ENCODE peak calls at places on chromosomes 2 and 18, in ten cellular contexts. One of them, this sample, is unnamed.

GRCh38 chr18:985301-985700 is 80.6 kb downstream of the ADCYAP1 start:
- DNase-seq in suprapubic skin: no peak
- DNase-seq in sigmoid colon: no peak
- DNase-seq in stomach: no peak
- DNase-seq in K562: no peak
- DNase-seq in upper lobe of left lung: no peak
- DNase-seq in H1: no peak
- DNase-seq in esophagus muscularis mucosa: no peak
- DNase-seq in SK-N-SH: no peak
- DNase-seq in HepG2: no peak
- DNase-seq in this sample: no peak

GRCh38 chr2:23757686-23758433 is 169.1 kb downstream of the ATAD2B start:
- DNase-seq in esophagus muscularis mucosa: no peak
- DNase-seq in stomach: no peak
- DNase-seq in upper lobe of left lung: no peak
- DNase-seq in sigmoid colon: no peak
- DNase-seq in SK-N-SH: no peak
- DNase-seq in H1: no peak
- DNase-seq in HepG2: peak
- DNase-seq in suprapubic skin: no peak
- DNase-seq in K562: peak
- DNase-seq in this sample: no peak

GRCh38 chr2:69776886-69777777 is 35.2 kb downstream of the ANXA4 start:
- DNase-seq in upper lobe of left lung: no peak
- DNase-seq in K562: no peak
- DNase-seq in stomach: peak
- DNase-seq in suprapubic skin: no peak
- DNase-seq in HepG2: no peak
- DNase-seq in SK-N-SH: no peak
- DNase-seq in esophagus muscularis mucosa: no peak
- DNase-seq in sigmoid colon: no peak
- DNase-seq in H1: peak
- DNase-seq in this sample: no peak

GRCh38 chr2:143425896-143426295 is 296.7 kb downstream of the ARHGAP15 start:
- DNase-seq in HepG2: no peak
- DNase-seq in stomach: no peak
- DNase-seq in sigmoid colon: no peak
- DNase-seq in upper lobe of left lung: no peak
- DNase-seq in H1: no peak
- DNase-seq in SK-N-SH: no peak
- DNase-seq in K562: no peak
- DNase-seq in esophagus muscularis mucosa: no peak
- DNase-seq in suprapubic skin: no peak
- DNase-seq in this sample: no peak

GRCh38 chr18:26771524-26771923 is 94.0 kb downstream of the AQP4 start:
- DNase-seq in SK-N-SH: no peak
- DNase-seq in HepG2: peak
- DNase-seq in upper lobe of left lung: peak
- DNase-seq in sigmoid colon: no peak
- DNase-seq in K562: no peak
- DNase-seq in esophagus muscularis mucosa: no peak
- DNase-seq in stomach: peak
- DNase-seq in suprapubic skin: no peak
- DNase-seq in H1: no peak
- DNase-seq in this sample: no peak

GRCh38 chr2:72130671-72131360 is 16.8 kb downstream of the CYP26B1 start:
- DNase-seq in K562: no peak
- DNase-seq in sigmoid colon: no peak
- DNase-seq in suprapubic skin: peak
- DNase-seq in esophagus muscularis mucosa: no peak
- DNase-seq in HepG2: no peak
- DNase-seq in SK-N-SH: no peak
- DNase-seq in stomach: no peak
- DNase-seq in upper lobe of left lung: no peak
- DNase-seq in H1: no peak
- DNase-seq in this sample: no peak

GRCh38 chr2:34738691-34739090 is 1139.6 kb upstream of the FAM98A start:
- DNase-seq in HepG2: no peak
- DNase-seq in K562: no peak
- DNase-seq in stomach: no peak
- DNase-seq in SK-N-SH: peak
- DNase-seq in H1: no peak
- DNase-seq in upper lobe of left lung: no peak
- DNase-seq in sigmoid colon: no peak
- DNase-seq in suprapubic skin: no peak
- DNase-seq in esophagus muscularis mucosa: no peak
- DNase-seq in this sample: no peak

GRCh38 chr2:216571909-216572513 is 61.2 kb upstream of the IGFBP2 start:
- DNase-seq in HepG2: peak
- DNase-seq in stomach: no peak
- DNase-seq in suprapubic skin: no peak
- DNase-seq in esophagus muscularis mucosa: no peak
- DNase-seq in H1: no peak
- DNase-seq in SK-N-SH: no peak
- DNase-seq in K562: no peak
- DNase-seq in sigmoid colon: no peak
- DNase-seq in upper lobe of left lung: no peak
- DNase-seq in this sample: no peak

GRCh38 chr2:241177526-241177925 is 11.0 kb upstream of the ANO7 start:
- DNase-seq in sigmoid colon: no peak
- DNase-seq in SK-N-SH: no peak
- DNase-seq in esophagus muscularis mucosa: no peak
- DNase-seq in H1: no peak
- DNase-seq in suprapubic skin: no peak
- DNase-seq in stomach: no peak
- DNase-seq in upper lobe of left lung: no peak
- DNase-seq in HepG2: no peak
- DNase-seq in K562: no peak
- DNase-seq in this sample: no peak

GRCh38 chr2:241177935-241178334 is 10.5 kb upstream of the ANO7 start:
- DNase-seq in stomach: no peak
- DNase-seq in esophagus muscularis mucosa: no peak
- DNase-seq in SK-N-SH: no peak
- DNase-seq in HepG2: no peak
- DNase-seq in suprapubic skin: no peak
- DNase-seq in H1: no peak
- DNase-seq in sigmoid colon: no peak
- DNase-seq in K562: no peak
- DNase-seq in upper lobe of left lung: no peak
- DNase-seq in this sample: no peak

GRCh38 chr2:241182126-241182525 is 6.4 kb upstream of the ANO7 start:
- DNase-seq in upper lobe of left lung: no peak
- DNase-seq in HepG2: no peak
- DNase-seq in esophagus muscularis mucosa: no peak
- DNase-seq in suprapubic skin: no peak
- DNase-seq in stomach: no peak
- DNase-seq in sigmoid colon: no peak
- DNase-seq in H1: no peak
- DNase-seq in K562: no peak
- DNase-seq in SK-N-SH: no peak
- DNase-seq in this sample: no peak

GRCh38 chr2:241180495-241180894 is 8.0 kb upstream of the ANO7 start:
- DNase-seq in suprapubic skin: no peak
- DNase-seq in esophagus muscularis mucosa: no peak
- DNase-seq in K562: no peak
- DNase-seq in H1: peak
- DNase-seq in upper lobe of left lung: no peak
- DNase-seq in SK-N-SH: no peak
- DNase-seq in sigmoid colon: no peak
- DNase-seq in HepG2: no peak
- DNase-seq in stomach: no peak
- DNase-seq in this sample: no peak

DNA sequence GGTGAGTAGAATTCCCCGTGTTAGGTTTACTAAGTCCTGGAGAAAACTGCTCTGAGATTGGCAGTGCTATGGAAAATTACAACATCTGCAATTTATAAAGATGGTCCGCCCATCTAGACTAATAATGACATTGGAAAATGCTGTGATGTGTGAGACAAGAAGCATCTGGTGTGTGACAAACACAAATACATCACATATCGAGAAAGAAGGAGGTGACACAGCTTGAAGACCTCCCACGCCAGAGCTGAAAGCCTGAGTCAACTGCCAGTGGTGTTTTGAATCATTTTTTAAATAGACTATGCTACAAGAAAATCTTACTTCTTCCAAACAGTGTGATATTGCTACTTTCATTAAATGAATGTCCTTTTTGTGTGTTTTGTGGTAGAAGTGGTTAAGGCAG is 8.6 kb upstream of the ANO7 start:
- DNase-seq in H1: no peak
- DNase-seq in stomach: no peak
- DNase-seq in SK-N-SH: no peak
- DNase-seq in K562: no peak
- DNase-seq in upper lobe of left lung: no peak
- DNase-seq in sigmoid colon: no peak
- DNase-seq in esophagus muscularis mucosa: no peak
- DNase-seq in HepG2: no peak
- DNase-seq in suprapubic skin: no peak
- DNase-seq in this sample: no peak
- TF ChIP-seq POLR2AphosphoS5 in H1: no peak
- TF ChIP-seq POLR2AphosphoS5 in stomach: no peak
- TF ChIP-seq POLR2AphosphoS5 in SK-N-SH: no peak
- TF ChIP-seq POLR2AphosphoS5 in K562: no peak
- TF ChIP-seq POLR2AphosphoS5 in upper lobe of left lung: peak
- TF ChIP-seq POLR2AphosphoS5 in sigmoid colon: no peak
- TF ChIP-seq POLR2AphosphoS5 in esophagus muscularis mucosa: peak
- TF ChIP-seq POLR2AphosphoS5 in HepG2: no peak
- TF ChIP-seq POLR2AphosphoS5 in suprapubic skin: no peak
- TF ChIP-seq POLR2AphosphoS5 in this sample: no peak

DNA sequence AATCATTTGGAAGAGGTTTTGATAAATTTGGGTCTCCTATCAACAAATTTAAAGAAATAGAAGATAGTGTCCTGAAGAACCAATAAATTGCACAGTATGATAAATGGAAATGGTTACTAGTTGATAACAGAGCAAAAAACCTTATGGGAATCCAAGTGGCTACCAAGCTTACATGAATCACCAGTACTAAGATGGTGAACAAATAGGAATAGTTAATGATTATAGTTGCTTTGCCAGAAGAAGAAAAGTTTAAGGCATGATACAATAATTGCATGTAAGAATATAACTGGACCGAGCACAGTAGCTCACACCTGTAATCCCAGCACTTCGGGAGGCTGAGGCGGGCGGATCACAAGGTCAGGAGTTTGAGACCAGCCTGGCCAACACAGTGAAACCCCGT is 19.6 kb upstream of the INO80D start:
- DNase-seq in upper lobe of left lung: no peak
- DNase-seq in stomach: no peak
- DNase-seq in esophagus muscularis mucosa: no peak
- DNase-seq in suprapubic skin: no peak
- DNase-seq in sigmoid colon: no peak
- DNase-seq in HepG2: no peak
- DNase-seq in H1: no peak
- DNase-seq in SK-N-SH: no peak
- DNase-seq in K562: no peak
- DNase-seq in this sample: no peak
- TF ChIP-seq EP300 in upper lobe of left lung: no peak
- TF ChIP-seq EP300 in stomach: no peak
- TF ChIP-seq EP300 in esophagus muscularis mucosa: no peak
- TF ChIP-seq EP300 in suprapubic skin: no peak
- TF ChIP-seq EP300 in sigmoid colon: no peak
- TF ChIP-seq EP300 in HepG2: no peak
- TF ChIP-seq EP300 in H1: no peak
- TF ChIP-seq EP300 in SK-N-SH: no peak
- TF ChIP-seq EP300 in K562: no peak
- TF ChIP-seq EP300 in this sample: no peak

DNA sequence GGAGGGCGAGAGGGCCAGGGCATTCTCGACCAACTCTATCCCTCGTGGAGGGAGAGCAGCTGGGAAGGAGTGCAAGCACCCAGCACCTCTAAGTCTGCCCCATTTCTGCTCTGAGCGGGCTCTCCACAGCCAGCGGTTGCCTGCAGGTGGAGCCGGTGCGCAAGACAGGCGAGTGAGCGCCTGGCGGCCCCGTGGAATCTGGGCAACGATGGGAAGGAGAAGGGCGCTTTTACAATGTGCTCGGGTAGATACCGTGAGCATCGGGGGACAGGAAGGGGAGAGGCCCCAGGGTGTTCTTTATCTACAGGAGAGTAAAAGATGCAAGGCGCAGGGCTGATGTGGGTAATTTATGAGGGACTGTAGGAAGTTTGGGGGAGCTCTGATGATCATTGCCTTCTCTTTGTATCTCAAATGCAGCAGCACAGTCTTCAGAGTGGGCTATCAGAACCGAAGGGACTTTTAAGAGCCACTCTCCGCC is 867 bp upstream of the TTL start:
- DNase-seq in SK-N-SH: peak
- DNase-seq in stomach: peak
- DNase-seq in sigmoid colon: peak
- DNase-seq in esophagus muscularis mucosa: peak
- DNase-seq in K562: peak
- DNase-seq in upper lobe of left lung: peak
- DNase-seq in H1: no peak
- DNase-seq in suprapubic skin: peak
- DNase-seq in HepG2: peak
- DNase-seq in this sample: peak
- TF ChIP-seq POLR2AphosphoS5 in SK-N-SH: peak
- TF ChIP-seq POLR2AphosphoS5 in stomach: peak
- TF ChIP-seq POLR2AphosphoS5 in sigmoid colon: no peak
- TF ChIP-seq POLR2AphosphoS5 in esophagus muscularis mucosa: no peak
- TF ChIP-seq POLR2AphosphoS5 in K562: peak
- TF ChIP-seq POLR2AphosphoS5 in upper lobe of left lung: no peak
- TF ChIP-seq POLR2AphosphoS5 in H1: no peak
- TF ChIP-seq POLR2AphosphoS5 in suprapubic skin: no peak
- TF ChIP-seq POLR2AphosphoS5 in HepG2: no peak
- TF ChIP-seq POLR2AphosphoS5 in this sample: peak

GRCh38 chr2:165634282-165634681 is 159.8 kb downstream of the GALNT3 start:
- DNase-seq in sigmoid colon: no peak
- DNase-seq in HepG2: no peak
- DNase-seq in K562: no peak
- DNase-seq in SK-N-SH: no peak
- DNase-seq in upper lobe of left lung: no peak
- DNase-seq in stomach: no peak
- DNase-seq in esophagus muscularis mucosa: no peak
- DNase-seq in H1: no peak
- DNase-seq in suprapubic skin: no peak
- DNase-seq in this sample: no peak

GRCh38 chr2:165636959-165637358 is 157.1 kb downstream of the GALNT3 start:
- DNase-seq in sigmoid colon: no peak
- DNase-seq in suprapubic skin: no peak
- DNase-seq in upper lobe of left lung: no peak
- DNase-seq in esophagus muscularis mucosa: no peak
- DNase-seq in H1: no peak
- DNase-seq in HepG2: no peak
- DNase-seq in K562: no peak
- DNase-seq in stomach: no peak
- DNase-seq in SK-N-SH: no peak
- DNase-seq in this sample: no peak

GRCh38 chr2:165633431-165633830 is 160.6 kb downstream of the GALNT3 start:
- DNase-seq in sigmoid colon: no peak
- DNase-seq in upper lobe of left lung: no peak
- DNase-seq in suprapubic skin: no peak
- DNase-seq in stomach: no peak
- DNase-seq in SK-N-SH: no peak
- DNase-seq in K562: no peak
- DNase-seq in esophagus muscularis mucosa: no peak
- DNase-seq in HepG2: no peak
- DNase-seq in H1: peak
- DNase-seq in this sample: no peak

GRCh38 chr2:165635532-165635931 is 158.5 kb downstream of the GALNT3 start:
- DNase-seq in stomach: no peak
- DNase-seq in suprapubic skin: no peak
- DNase-seq in SK-N-SH: no peak
- DNase-seq in K562: no peak
- DNase-seq in sigmoid colon: no peak
- DNase-seq in H1: no peak
- DNase-seq in HepG2: no peak
- DNase-seq in esophagus muscularis mucosa: no peak
- DNase-seq in upper lobe of left lung: no peak
- DNase-seq in this sample: no peak

GRCh38 chr2:165634855-165635254 is 159.2 kb downstream of the GALNT3 start:
- DNase-seq in HepG2: no peak
- DNase-seq in H1: peak
- DNase-seq in upper lobe of left lung: no peak
- DNase-seq in K562: no peak
- DNase-seq in suprapubic skin: no peak
- DNase-seq in SK-N-SH: peak
- DNase-seq in stomach: peak
- DNase-seq in sigmoid colon: peak
- DNase-seq in esophagus muscularis mucosa: no peak
- DNase-seq in this sample: peak
- TF ChIP-seq EP300 in HepG2: no peak
- TF ChIP-seq EP300 in H1: no peak
- TF ChIP-seq EP300 in upper lobe of left lung: no peak
- TF ChIP-seq EP300 in K562: no peak
- TF ChIP-seq EP300 in suprapubic skin: no peak
- TF ChIP-seq EP300 in SK-N-SH: peak
- TF ChIP-seq EP300 in stomach: no peak
- TF ChIP-seq EP300 in sigmoid colon: no peak
- TF ChIP-seq EP300 in esophagus muscularis mucosa: no peak
- TF ChIP-seq EP300 in this sample: no peak